ENCODE peak calls at places on chromosomes 6 and 20, in eight cellular contexts. Z, C, E, P, U, F, R and A are unnamed samples.

GRCh38 chr6:17923401-17923863 is 64.0 kb downstream of the KIF13A start:
- DNase-seq in F (no peak), Z (no peak), P (no peak), R (no peak), E (no peak), U (no peak), C (no peak), A (no peak)

GRCh38 chr6:117270121-117270959 is 5.0 kb downstream of the VGLL2 start:
- DNase-seq in R (no peak), E (no peak), P (peak), F (no peak), Z (no peak), C (no peak), U (peak), A (no peak)

GRCh38 chr6:32852844-32853540 is 512 bp downstream of the TAP1 start:
- DNase-seq in U (peak), Z (peak), C (peak), E (peak), P (peak), F (peak), R (peak), A (peak)

GRCh38 chr6:8579372-8579771 is 144.0 kb upstream of the SLC35B3 start:
- DNase-seq in Z (no peak), E (no peak), R (no peak), U (no peak), F (no peak), C (no peak), P (no peak), A (peak)

GRCh38 chr6:51249798-51250197 is 431.1 kb downstream of the TFAP2B start:
- DNase-seq in P (no peak), F (no peak), R (no peak), Z (no peak), E (no peak), U (no peak), C (no peak), A (no peak)

GRCh38 chr20:50734730-50735679 is 3.6 kb downstream of the PARD6B start:
- DNase-seq in C (no peak), U (no peak), R (no peak), E (no peak), P (no peak), Z (no peak), F (no peak), A (no peak)

GRCh38 chr6:4280721-4281120 is 145.3 kb upstream of the ECI2 start:
- DNase-seq in F (no peak), R (no peak), U (peak), P (no peak), E (no peak), C (no peak), Z (no peak), A (no peak)

GRCh38 chr6:47817749-47818148 is 35.9 kb downstream of the OPN5 start:
- DNase-seq in E (no peak), P (no peak), C (no peak), U (no peak), R (no peak), Z (no peak), F (no peak), A (no peak)

GRCh38 chr20:25654487-25654886 is 30.7 kb upstream of the NANP start:
- DNase-seq in E (no peak), C (no peak), R (no peak), U (no peak), F (no peak), Z (no peak), P (no peak), A (no peak)

GRCh38 chr6:138833819-138834539 is 38.1 kb downstream of the ECT2L start:
- DNase-seq in F (no peak), P (no peak), C (no peak), R (no peak), E (no peak), U (no peak), Z (no peak), A (peak)

GRCh38 chr6:45714795-45715507 is 300.7 kb downstream of the CLIC5 start:
- DNase-seq in C (peak), F (peak), U (peak), Z (peak), P (peak), R (peak), E (peak), A (peak)

GRCh38 chr20:63682384-63683139 is 13.9 kb upstream of the TNFRSF6B start:
- DNase-seq in F (no peak), Z (no peak), C (no peak), U (peak), E (no peak), P (no peak), R (no peak), A (no peak)

GRCh38 chr6:135054238-135054574 is 416 bp downstream of the HBS1L start:
- DNase-seq in F (no peak), P (no peak), Z (no peak), R (no peak), C (no peak), E (peak), U (no peak), A (no peak)

GRCh38 chr20:31943052-31943471 is 8.8 kb downstream of the PDRG1 start:
- DNase-seq in F (no peak), U (no peak), R (no peak), C (no peak), Z (no peak), P (no peak), E (no peak), A (no peak)

GRCh38 chr20:20441259-20441658 is 73.4 kb downstream of the INSM1 start:
- DNase-seq in R (no peak), U (no peak), C (no peak), F (no peak), P (no peak), Z (no peak), E (no peak), A (no peak)

GRCh38 chr20:57769756-57770155 is 59.9 kb upstream of the PMEPA1 start:
- DNase-seq in F (peak), E (no peak), U (no peak), Z (no peak), P (no peak), C (no peak), R (no peak), A (no peak)

GRCh38 chr6:3796396-3796795 is 44.9 kb upstream of the PXDC1 start:
- DNase-seq in U (no peak), C (no peak), F (no peak), Z (no peak), R (no peak), E (no peak), P (no peak), A (peak)